ENCODE peak calls at places on chromosomes 12 and 14, in four cellular contexts. G is upper lobe of left lung, T is tibial nerve, B is heart left ventricle. O is an unnamed sample.

GRCh38 chr12:130988261-130989175 is 34.8 kb downstream of the ADGRD1 start:
- DNase-seq in G (no peak), T (no peak), B (no peak), O (no peak)

GRCh38 chr14:34781242-34781641 is 66.8 kb upstream of the CFL2 start:
- DNase-seq in T (no peak), G (no peak), B (no peak), O (no peak)

GRCh38 chr12:46383654-46384450 is 11.3 kb upstream of the SLC38A2 start:
- DNase-seq in B (peak), T (peak), G (peak), O (peak)

GRCh38 chr14:100402631-100403030 is 79.5 kb downstream of the SLC25A47 start:
- DNase-seq in B (no peak), T (no peak), G (no peak), O (no peak)

GRCh38 chr12:110249716-110250225 is 31.3 kb upstream of the ATP2A2 start:
- DNase-seq in B (no peak), T (no peak), G (no peak), O (no peak)

GRCh38 chr12:127306604-127307215 is 960.3 kb upstream of the TMEM132C start:
- DNase-seq in G (no peak), T (no peak), B (no peak), O (no peak)

GRCh38 chr12:11347810-11348209 is 37.6 kb upstream of the PRB4 start:
- DNase-seq in T (no peak), B (no peak), G (no peak), O (no peak)

GRCh38 chr14:54420478-54421116 is 20.6 kb downstream of the CNIH1 start:
- DNase-seq in T (peak), B (no peak), G (no peak), O (no peak)

GRCh38 chr14:56811596-56812363 is 1.5 kb upstream of the OTX2 start:
- DNase-seq in G (no peak), B (no peak), T (no peak), O (no peak)

GRCh38 chr12:115966376-115966775 is 311.1 kb downstream of the MED13L start:
- DNase-seq in B (no peak), G (no peak), T (no peak), O (no peak)

GRCh38 chr12:12749433-12749832 is 32.3 kb downstream of the CDKN1B start:
- DNase-seq in G (no peak), B (no peak), T (no peak), O (no peak)

GRCh38 chr14:85342858-85343607 is 186.9 kb upstream of the FLRT2 start:
- DNase-seq in T (no peak), B (no peak), G (no peak), O (no peak)

GRCh38 chr14:102923201-102923919 is 897 bp downstream of the AMN start:
- DNase-seq in G (no peak), T (no peak), B (no peak), O (peak)
- H3K4me3 ChIP-seq in G (peak), T (no peak), B (peak), O (peak)

GRCh38 chr14:102407258-102407657 is 44.5 kb downstream of the TECPR2 start:
- DNase-seq in G (no peak), T (no peak), B (no peak), O (no peak)

GRCh38 chr14:102403028-102403427 is 40.3 kb downstream of the TECPR2 start:
- DNase-seq in G (no peak), T (no peak), B (no peak), O (no peak)

DNA sequence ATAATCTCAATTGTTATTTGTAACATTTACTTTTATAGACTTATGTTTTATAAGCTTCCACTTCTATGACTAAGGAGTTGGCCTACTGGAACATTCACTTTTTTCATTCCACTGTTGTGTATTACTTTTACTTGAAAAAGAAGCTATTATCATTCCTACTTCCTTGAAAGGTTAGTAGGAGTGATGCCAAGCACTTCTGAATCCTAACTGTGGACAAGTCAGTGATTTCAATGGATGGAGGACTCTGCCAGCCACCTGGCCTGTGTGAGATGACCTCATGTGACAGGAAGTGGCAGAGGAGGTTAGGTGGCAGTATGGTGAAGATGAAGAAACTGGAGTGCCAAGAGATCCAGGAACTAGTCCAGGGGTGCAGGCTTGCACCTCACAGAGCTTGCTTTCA is 46.0 kb downstream of the TECPR2 start:
- DNase-seq in T (no peak), B (no peak), G (no peak), O (no peak)
- TF ChIP-seq CTCF in T (no peak), B (no peak), G (no peak), O (no peak)

DNA sequence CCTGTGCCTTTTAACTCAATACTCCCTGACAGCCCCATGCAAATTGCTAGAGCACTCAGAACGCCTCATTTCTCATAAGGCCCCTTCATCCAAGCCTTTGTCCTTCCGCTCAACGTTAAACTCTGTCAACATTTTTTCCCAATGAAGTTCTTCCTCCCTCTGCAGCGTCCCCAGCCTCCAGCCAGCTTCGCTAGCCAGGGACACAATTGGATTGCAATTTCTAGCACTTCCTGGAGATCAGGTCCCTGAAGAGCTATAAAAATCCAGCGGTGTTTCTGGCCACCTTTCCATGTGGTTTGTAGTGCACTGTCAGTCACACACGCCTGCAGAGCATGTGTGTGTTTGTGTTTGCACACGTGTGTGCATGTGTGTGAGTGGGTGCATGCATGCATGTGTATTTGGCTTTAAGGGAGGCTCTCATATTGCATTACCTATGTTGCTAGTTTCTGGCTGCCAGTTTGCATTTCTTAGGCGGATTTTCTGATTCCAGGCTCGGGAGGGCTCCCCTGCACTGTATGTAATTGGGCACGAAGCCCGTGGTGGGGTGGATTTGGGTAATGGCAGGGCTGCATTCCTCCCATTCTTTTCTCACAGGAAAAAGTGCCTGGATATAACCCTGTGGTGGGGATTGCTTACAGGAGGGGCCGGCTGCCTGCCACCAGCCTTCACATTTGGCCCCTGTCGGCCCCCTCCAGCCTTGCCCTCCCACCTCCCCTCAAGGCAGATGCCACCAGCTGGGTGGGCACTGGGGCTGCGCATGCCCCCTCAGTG is 73.8 kb downstream of the TSPAN9 start:
- DNase-seq in T (no peak), G (no peak), B (no peak), O (no peak)
- H3K27ac ChIP-seq in T (no peak), G (peak), B (peak), O (no peak)

GRCh38 chr14:104724407-104724980 is 465 bp downstream of the ADSS1 start:
- DNase-seq in B (no peak), G (no peak), T (no peak), O (peak)

GRCh38 chr14:104725772-104726548 is 1.9 kb downstream of the ADSS1 start:
- DNase-seq in B (no peak), T (no peak), G (no peak), O (no peak)

GRCh38 chr14:104723651-104724406 is at the start of gene ADSS1:
- DNase-seq in G (peak), T (peak), B (peak), O (peak)

GRCh38 chr14:104726600-104727451 is 2.8 kb downstream of the ADSS1 start:
- DNase-seq in G (no peak), B (no peak), T (no peak), O (no peak)

DNA sequence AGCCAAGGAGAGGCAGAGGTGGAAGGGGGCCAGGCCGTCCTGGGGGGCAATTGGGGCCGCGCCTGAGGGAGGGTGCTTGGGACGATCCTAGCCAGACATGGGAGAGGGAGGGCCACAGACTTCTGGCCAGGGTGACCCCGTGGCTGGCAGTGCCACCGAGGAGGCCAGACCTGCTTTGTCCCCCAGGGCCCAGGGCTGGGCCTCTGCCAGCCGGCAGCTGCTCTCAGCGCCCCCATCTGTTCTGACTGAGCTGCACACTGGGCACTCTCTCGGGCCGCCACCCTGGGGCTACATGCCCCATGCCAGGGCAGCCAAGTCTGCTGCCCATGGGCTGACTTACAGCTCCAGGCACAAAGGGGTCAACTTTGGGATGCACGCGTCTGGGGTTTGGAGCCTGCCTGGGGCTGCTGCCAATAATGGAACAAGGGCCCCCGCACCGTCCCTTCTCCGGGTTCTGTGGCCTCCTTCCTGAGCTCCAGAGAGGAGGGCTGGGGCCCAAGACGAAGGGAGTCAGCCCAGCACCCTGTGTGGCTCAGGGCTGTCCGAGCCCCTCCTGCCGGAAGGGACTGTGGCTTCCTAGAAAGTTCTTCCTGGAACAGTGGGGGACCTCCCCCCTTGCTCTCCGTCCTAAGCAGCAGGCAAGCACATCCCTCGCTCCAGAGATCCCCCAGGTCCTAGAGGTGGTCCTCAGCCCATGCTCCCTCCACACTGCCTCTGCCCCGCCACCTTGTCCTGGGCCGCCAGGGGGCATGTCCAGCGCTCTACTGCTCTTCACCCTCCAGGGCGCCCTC is 1.1 kb downstream of the ADSS1 start:
- DNase-seq in G (no peak), B (peak), T (no peak), O (no peak)
- H3K4me3 ChIP-seq in G (peak), B (peak), T (peak), O (peak)

GRCh38 chr12:64451687-64452558 is at the start of gene TBK1:
- DNase-seq in G (peak), T (peak), B (peak), O (peak)
- TF ChIP-seq CTCF in G (peak), T (peak), B (peak), O (no peak)

O was measured in lower lobe of right lung.